ENCODE peak calls at places on chromosomes 4 and X, in four cellular contexts. C is mucosa of descending colon; G is stimulated activated CD8-positive, alpha-beta memory T cell treated with anti-CD3 and anti-CD28 coated beads, Interleukin-2, amount 100 ng/mL, for 1 hour; V is activated T-cell treated with anti-CD3 and anti-CD28 coated beads, Interleukin-2, amount 50 U/mL, for 1 hour. W is an unnamed sample.

GRCh38 chr4:3302164-3302785 is 9.5 kb downstream of the RGS12 start:
- DNase-seq in C (no peak), G (peak; percentile 44), V (peak; percentile 82), W (no peak)

GRCh38 chrX:13750204-13750603 is 15.7 kb downstream of the OFD1 start:
- DNase-seq in C (no peak), G (no peak), V (no peak), W (peak; percentile 27)

GRCh38 chrX:80808854-80809493 is 703 bp downstream of the BRWD3 start:
- DNase-seq in C (peak; percentile 48), G (no peak), V (peak; percentile 45), W (no peak)

GRCh38 chr4:128565565-128566186 is 243.8 kb upstream of the JADE1 start:
- DNase-seq in C (peak; percentile 65), G (no peak), V (no peak), W (peak; percentile 26)

GRCh38 chr4:145939856-145940255 is 1.2 kb upstream of the ZNF827 start:
- DNase-seq in C (no peak), G (no peak), V (no peak), W (no peak)

GRCh38 chr4:107444-108429 is 16.6 kb upstream of the ZNF718 start:
- DNase-seq in C (no peak), G (no peak), V (no peak), W (no peak)

GRCh38 chrX:18354369-18355329 is at the start of gene SCML2:
- DNase-seq in C (peak; percentile 65), G (no peak), V (peak; percentile 47), W (peak; percentile 55)

GRCh38 chr4:175469519-175469918 is 342.5 kb downstream of the GPM6A start:
- DNase-seq in C (no peak), G (no peak), V (no peak), W (peak; percentile 33)

GRCh38 chr4:95641571-95641970 is 92.8 kb upstream of the UNC5C start:
- DNase-seq in C (no peak), G (no peak), V (no peak), W (no peak)

GRCh38 chr4:173325007-173325736 is 9.0 kb downstream of the HMGB2 start:
- DNase-seq in C (no peak), G (no peak), V (no peak), W (no peak)

GRCh38 chr4:30879841-30880240 is 159.7 kb downstream of the PCDH7 start:
- DNase-seq in C (no peak), G (no peak), V (no peak), W (no peak)

GRCh38 chr4:3341760-3342159 is 48.9 kb downstream of the RGS12 start:
- DNase-seq in C (no peak), G (no peak), V (no peak), W (no peak)

GRCh38 chrX:153384390-153384789 is 16.8 kb downstream of the PNMA6E start:
- DNase-seq in C (no peak), G (no peak), V (no peak), W (no peak)

GRCh38 chrX:130626521-130626920 is 224.7 kb downstream of the RBMX2 start:
- DNase-seq in C (no peak), G (no peak), V (no peak), W (no peak)

GRCh38 chrX:123959281-123960063 is 2.0 kb upstream of the STAG2 start:
- DNase-seq in C (peak; percentile 63), G (no peak), V (no peak), W (no peak)

GRCh38 chrX:1052021-1052420 is 160.4 kb downstream of the CRLF2 start:
- DNase-seq in C (no peak), G (no peak), V (no peak), W (no peak)

GRCh38 chrX:151736685-151737084 is 2.1 kb downstream of the CNGA2 start:
- DNase-seq in C (no peak), G (no peak), V (no peak), W (no peak)

GRCh38 chr4:19809989-19810388 is 441.7 kb upstream of the SLIT2 start:
- DNase-seq in C (no peak), G (no peak), V (no peak), W (no peak)

GRCh38 chrX:24266996-24267395 is 46.9 kb downstream of the SUPT20HL2 start:
- DNase-seq in C (no peak), G (no peak), V (no peak), W (no peak)

GRCh38 chr4:26788341-26788733 is 72.3 kb upstream of the STIM2 start:
- DNase-seq in C (no peak), G (no peak), V (no peak), W (no peak)

GRCh38 chr4:11650801-11651596 is 222.3 kb upstream of the HS3ST1 start:
- DNase-seq in C (no peak), G (no peak), V (no peak), W (no peak)

GRCh38 chr4:126986828-126987227 is 645.9 kb upstream of the INTU start:
- DNase-seq in C (no peak), G (no peak), V (no peak), W (no peak)

GRCh38 chr4:90845777-90846176 is 718.6 kb downstream of the CCSER1 start:
- DNase-seq in C (no peak), G (no peak), V (no peak), W (no peak)

GRCh38 chr4:65670331-65671031 is at the start of gene EPHA5:
- DNase-seq in C (peak; percentile 40), G (no peak), V (no peak), W (peak; percentile 33)

GRCh38 chr4:94947681-94948108 is 189.9 kb downstream of the BMPR1B start:
- DNase-seq in C (no peak), G (no peak), V (no peak), W (no peak)

GRCh38 chr4:147822128-147822527 is 90.2 kb downstream of the ARHGAP10 start:
- DNase-seq in C (no peak), G (no peak), V (no peak), W (no peak)

GRCh38 chr4:93659629-93660028 is 168.9 kb upstream of the ATOH1 start:
- DNase-seq in C (no peak), G (no peak), V (no peak), W (no peak)

GRCh38 chr4:5198586-5198985 is 147.3 kb downstream of the STK32B start:
- DNase-seq in C (no peak), G (no peak), V (no peak), W (no peak)

GRCh38 chr4:53656421-53656981 is 65.2 kb upstream of the LNX1 start:
- DNase-seq in C (no peak), G (no peak), V (no peak), W (peak; percentile 20)

W was measured in T47D.